ENCODE peak calls at places on chromosomes 5 and 9, in seven cellular contexts. E, H, X, Y, D, L and W are unnamed samples. For H3K4me1, the result is how much of the 10 kb centered on the place peaks cover.

GRCh38 chr5:66769839-66770617 is 173.8 kb downstream of the MAST4 start:
- DNase-seq in H (peak), E (no peak), X (no peak), L (peak), Y (peak), D (no peak), W (no peak)

GRCh38 chr9:35801328-35802128 is 10.1 kb downstream of the NPR2 start:
- DNase-seq in X (no peak), L (no peak), E (no peak), Y (no peak), H (no peak), D (no peak), W (no peak)

GRCh38 chr5:15373151-15373550 is 126.8 kb upstream of the FBXL7 start:
- DNase-seq in D (no peak), E (no peak), L (peak), X (no peak), H (no peak), Y (no peak), W (no peak)

GRCh38 chr9:136762915-136763648 is 1.2 kb downstream of the LCN15 start:
- DNase-seq in H (peak), L (peak), Y (peak), X (no peak), D (no peak), E (no peak), W (peak)

GRCh38 chr5:134139891-134140469 is 25.5 kb downstream of the TCF7 start:
- DNase-seq in H (no peak), L (no peak), X (no peak), D (no peak), E (no peak), Y (no peak), W (no peak)

GRCh38 chr5:137666109-137666850 is 69.6 kb downstream of the KLHL3 start:
- DNase-seq in H (no peak), L (peak), E (peak), Y (no peak), X (peak), D (peak), W (no peak)

GRCh38 chr5:33491941-33492340 is 51.2 kb downstream of the TARS1 start:
- DNase-seq in Y (no peak), H (no peak), E (peak), X (no peak), L (peak), D (no peak), W (no peak)

GRCh38 chr9:92350129-92350739 is 24.5 kb downstream of the CENPP start:
- DNase-seq in Y (no peak), H (peak), D (no peak), L (peak), E (peak), X (no peak), W (peak)

GRCh38 chr5:150161242-150162141 is 5.1 kb upstream of the CDX1 start:
- DNase-seq in H (peak), D (peak), E (peak), Y (peak), X (peak), L (peak), W (peak)

GRCh38 chr5:21574429-21574828 is 1278.7 kb downstream of the CDH12 start:
- DNase-seq in Y (no peak), X (no peak), H (no peak), D (no peak), L (no peak), E (no peak), W (no peak)

GRCh38 chr9:78314953-78315870 is 18.3 kb downstream of the PSAT1 start:
- DNase-seq in X (no peak), L (peak), Y (no peak), H (no peak), E (peak), D (no peak), W (peak)

GRCh38 chr5:31027726-31028125 is 165.8 kb upstream of the CDH6 start:
- DNase-seq in Y (no peak), L (no peak), D (no peak), X (no peak), E (no peak), H (peak), W (peak)

GRCh38 chr5:31029925-31030324 is 163.6 kb upstream of the CDH6 start:
- DNase-seq in D (no peak), E (no peak), H (no peak), Y (no peak), L (no peak), X (no peak), W (no peak)

GRCh38 chr5:31036407-31036806 is 157.1 kb upstream of the CDH6 start:
- DNase-seq in Y (no peak), H (no peak), E (peak), L (peak), X (no peak), D (no peak), W (no peak)

GRCh38 chr5:31033295-31033694 is 160.2 kb upstream of the CDH6 start:
- DNase-seq in Y (no peak), E (peak), H (no peak), X (no peak), D (no peak), L (peak), W (no peak)
- H3K4me1 ChIP-seq in Y (under half), E (under half), H (under half), X (under half), D (under half), L (under half), W (under half)

GRCh38 chr5:119368238-119368630 is 12.4 kb downstream of the TNFAIP8 start:
- DNase-seq in X (peak), H (no peak), E (no peak), Y (peak), L (no peak), D (peak), W (peak)
- H3K4me3 ChIP-seq in X (no peak), H (no peak), E (no peak), Y (peak), L (no peak), D (no peak), W (no peak)

GRCh38 chr9:72873456-72873855 is 79.4 kb downstream of the ALDH1A1 start:
- DNase-seq in H (no peak), D (no peak), Y (no peak), L (no peak), X (no peak), E (no peak), W (no peak)

GRCh38 chr9:72875221-72875620 is 77.6 kb downstream of the ALDH1A1 start:
- DNase-seq in D (no peak), H (no peak), Y (no peak), L (no peak), E (no peak), X (no peak), W (no peak)

GRCh38 chr9:72872718-72873117 is 80.1 kb downstream of the ALDH1A1 start:
- DNase-seq in L (no peak), E (no peak), X (no peak), H (peak), D (no peak), Y (no peak), W (peak)

GRCh38 chr9:72871685-72872084 is 81.2 kb downstream of the ALDH1A1 start:
- DNase-seq in E (peak), X (no peak), H (peak), L (no peak), D (peak), Y (no peak), W (no peak)

GRCh38 chr9:72874344-72874743 is 78.5 kb downstream of the ALDH1A1 start:
- DNase-seq in L (no peak), X (no peak), Y (no peak), E (no peak), H (no peak), D (no peak), W (no peak)
- H3K4me1 ChIP-seq in L (under half), X (under half), Y (under half), E (under half), H (under half), D (under half), W (under half)

GRCh38 chr9:94166237-94167054 is 82.2 kb downstream of the PTPDC1 start:
- DNase-seq in D (peak), E (peak), X (peak), Y (peak), H (peak), L (peak), W (peak)

GRCh38 chr9:94167376-94167775 is 83.1 kb downstream of the PTPDC1 start:
- DNase-seq in D (no peak), L (no peak), E (no peak), Y (no peak), X (no peak), H (no peak), W (no peak)

GRCh38 chr9:94167055-94167346 is 82.7 kb downstream of the PTPDC1 start:
- DNase-seq in L (no peak), H (no peak), X (no peak), Y (no peak), D (no peak), E (no peak), W (peak)

GRCh38 chr9:94165592-94166236 is 81.5 kb downstream of the PTPDC1 start:
- DNase-seq in D (peak), Y (peak), X (peak), L (peak), E (peak), H (peak), W (peak)

DNA sequence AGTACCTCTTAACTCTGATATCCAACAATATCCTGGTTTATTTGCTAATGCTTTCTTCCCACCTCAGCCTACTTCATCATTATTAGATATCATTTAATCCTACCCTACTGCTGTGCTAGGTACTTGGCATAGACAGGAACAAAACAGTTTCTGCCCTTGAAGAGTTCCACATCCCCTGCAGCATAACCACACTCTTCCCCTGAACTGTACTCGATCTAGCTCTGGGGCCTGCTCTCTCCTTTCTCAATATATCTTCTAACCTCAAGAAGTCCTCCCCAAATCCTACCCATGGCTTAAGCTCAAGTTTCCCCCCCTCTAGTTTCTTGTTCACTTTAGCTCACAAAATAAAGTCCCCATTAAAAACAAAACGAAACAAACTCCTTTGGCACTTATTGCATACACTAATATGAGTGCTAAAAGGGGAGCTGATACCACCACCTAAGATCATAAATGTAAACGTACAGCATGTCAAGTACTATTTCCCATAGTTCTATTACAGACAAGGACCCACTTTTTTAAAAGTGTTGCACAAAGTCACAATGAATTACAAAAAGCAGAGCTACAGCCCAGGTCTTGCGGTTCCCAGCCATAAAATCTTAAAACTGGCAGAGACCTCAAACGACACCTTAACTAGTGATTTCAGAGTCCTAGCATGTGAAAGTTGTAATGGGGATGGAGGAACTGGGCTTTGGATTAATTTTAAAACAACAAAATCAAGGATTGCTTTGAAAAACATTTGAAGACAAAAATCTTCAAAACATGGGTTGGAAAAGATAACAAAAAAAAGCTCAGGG is 80.7 kb downstream of the PTPDC1 start:
- DNase-seq in Y (no peak), H (no peak), L (no peak), D (no peak), E (no peak), X (peak), W (no peak)
- H3K4me3 ChIP-seq in Y (peak), H (no peak), L (no peak), D (no peak), E (no peak), X (peak), W (no peak)

GRCh38 chr5:71456362-71456743 is 902 bp downstream of the BDP1 start:
- DNase-seq in D (peak), X (no peak), L (no peak), E (no peak), H (no peak), Y (no peak), W (no peak)
- H3K4me1 ChIP-seq in D (under half), X (under half), L (under half), E (under half), H (under half), Y (under half), W (under half)